ENCODE peak calls at places on chromosome 12, in four cellular contexts. E is A549, R is K562, J is GM12878. Z is an unnamed sample.

GRCh38 chr12:7638064-7638763 is 27.5 kb downstream of the APOBEC1 start:
- DNase-seq in E (no peak), R (no peak), J (no peak), Z (no peak)

GRCh38 chr12:113202300-113203075 is 17.0 kb downstream of the RITA1 start:
- DNase-seq in E (no peak), R (no peak), J (no peak), Z (peak)

GRCh38 chr12:132429122-132429931 is 60.6 kb upstream of the FBRSL1 start:
- DNase-seq in E (no peak), R (no peak), J (no peak), Z (peak)

GRCh38 chr12:121455766-121456420 is 56.0 kb downstream of the RNF34 start:
- DNase-seq in E (no peak), R (no peak), J (no peak), Z (no peak)

GRCh38 chr12:62861586-62861985 is 73.4 kb downstream of the PPM1H start:
- DNase-seq in E (no peak), R (no peak), J (no peak), Z (no peak)

GRCh38 chr12:19190292-19191031 is 60.9 kb downstream of the PLEKHA5 start:
- DNase-seq in E (no peak), R (no peak), J (no peak), Z (peak)

GRCh38 chr12:3200032-3200617 is 122.9 kb downstream of the TSPAN9 start:
- DNase-seq in E (peak), R (no peak), J (no peak), Z (no peak)

GRCh38 chr12:54603173-54603814 is 14.8 kb upstream of the PPP1R1A start:
- DNase-seq in E (peak), R (peak), J (peak), Z (peak)

GRCh38 chr12:3885179-3886094 is 12.2 kb upstream of the PARP11 start:
- DNase-seq in E (peak), R (peak), J (no peak), Z (peak)

GRCh38 chr12:93664573-93665138 is 12.5 kb upstream of the CRADD start:
- DNase-seq in E (no peak), R (no peak), J (no peak), Z (no peak)

GRCh38 chr12:13211859-13212664 is 15.5 kb downstream of the EMP1 start:
- DNase-seq in E (peak), R (peak), J (no peak), Z (peak)

GRCh38 chr12:64273527-64274403 is 51.7 kb upstream of the KICS2 start:
- DNase-seq in E (peak), R (peak), J (no peak), Z (peak)

GRCh38 chr12:111160350-111161142 is 208.3 kb downstream of the PHETA1 start:
- DNase-seq in E (no peak), R (no peak), J (no peak), Z (no peak)

GRCh38 chr12:59937148-59937547 is 341.3 kb downstream of the SLC16A7 start:
- DNase-seq in E (no peak), R (no peak), J (no peak), Z (no peak)

GRCh38 chr12:43847427-43847826 is 11.5 kb downstream of the TMEM117 start:
- DNase-seq in E (peak), R (no peak), J (no peak), Z (peak)

GRCh38 chr12:132289356-132290202 is 39.8 kb downstream of the GALNT9 start:
- DNase-seq in E (no peak), R (no peak), J (no peak), Z (no peak)

GRCh38 chr12:14775652-14776020 is 27.6 kb downstream of the WBP11 start:
- DNase-seq in E (no peak), R (no peak), J (no peak), Z (no peak)

GRCh38 chr12:100229036-100229635 is 28.5 kb downstream of the ACTR6 start:
- DNase-seq in E (peak), R (no peak), J (peak), Z (peak)

GRCh38 chr12:28023156-28023887 is 50.8 kb upstream of the PTHLH start:
- DNase-seq in E (peak), R (no peak), J (no peak), Z (peak)

GRCh38 chr12:54388214-54389138 is 3.9 kb upstream of the ZNF385A start:
- DNase-seq in E (no peak), R (peak), J (no peak), Z (no peak)

GRCh38 chr12:42705863-42706262 is 116.3 kb upstream of the PRICKLE1 start:
- DNase-seq in E (no peak), R (no peak), J (no peak), Z (no peak)

GRCh38 chr12:92608418-92609091 is 94.2 kb upstream of the PLEKHG7 start:
- DNase-seq in E (peak), R (no peak), J (peak), Z (peak)

GRCh38 chr12:34295366-34296142 is 273.3 kb downstream of the ALG10 start:
- DNase-seq in E (no peak), R (no peak), J (no peak), Z (no peak)

GRCh38 chr12:87141091-87141490 is 884.9 kb upstream of the MGAT4C start:
- DNase-seq in E (no peak), R (no peak), J (no peak), Z (no peak)

GRCh38 chr12:122834921-122835692 is at the start of gene HIP1R:
- DNase-seq in E (peak), R (peak), J (no peak), Z (peak)
- TF ChIP-seq POLR2A in E (peak), R (peak), J (peak), Z (peak)

GRCh38 chr12:91138337-91138905 is 27.1 kb upstream of the LUM start:
- DNase-seq in E (no peak), R (no peak), J (no peak), Z (no peak)

GRCh38 chr12:91139264-91139663 is 28.0 kb upstream of the LUM start:
- DNase-seq in E (no peak), R (no peak), J (no peak), Z (no peak)

GRCh38 chr12:91142184-91142583 is 30.9 kb upstream of the LUM start:
- DNase-seq in E (no peak), R (no peak), J (no peak), Z (no peak)

GRCh38 chr12:91140660-91141045 is 29.4 kb upstream of the LUM start:
- DNase-seq in E (no peak), R (no peak), J (no peak), Z (no peak)

DNA sequence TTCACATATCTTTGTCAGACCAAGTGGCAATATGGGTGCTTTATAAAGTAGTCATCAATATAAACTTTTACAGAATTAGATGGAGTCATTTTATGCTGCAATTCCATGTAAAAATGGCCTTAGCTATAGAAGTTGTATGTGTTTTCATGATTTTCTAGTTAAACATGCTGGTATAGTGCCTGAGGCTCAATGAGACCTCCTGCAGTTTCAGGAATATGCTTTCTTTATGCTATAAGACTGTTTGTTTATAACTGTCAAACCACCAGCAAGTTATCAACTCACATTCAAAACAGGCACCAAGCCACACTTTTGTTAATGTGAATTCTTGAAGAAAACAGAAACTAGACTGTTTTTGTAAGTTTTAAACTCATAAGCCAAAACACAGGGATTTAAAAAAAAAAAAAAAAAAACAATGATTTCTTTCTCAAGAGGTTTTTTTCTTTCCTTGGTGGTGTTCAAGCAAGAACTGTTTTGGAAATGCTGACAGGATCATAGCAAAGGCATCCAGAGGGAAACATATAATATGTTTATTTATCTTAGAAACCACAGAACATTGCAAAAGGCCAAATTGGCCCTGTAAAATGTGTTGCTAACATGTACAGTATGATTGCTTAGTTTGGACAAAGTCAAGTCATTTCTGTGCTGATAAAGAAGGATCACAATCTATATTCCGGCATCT is 28.8 kb upstream of the LUM start:
- DNase-seq in E (no peak), R (no peak), J (no peak), Z (no peak)
- TF ChIP-seq MYC in E (no peak), R (no peak), J (no peak), Z (no peak)

DNA sequence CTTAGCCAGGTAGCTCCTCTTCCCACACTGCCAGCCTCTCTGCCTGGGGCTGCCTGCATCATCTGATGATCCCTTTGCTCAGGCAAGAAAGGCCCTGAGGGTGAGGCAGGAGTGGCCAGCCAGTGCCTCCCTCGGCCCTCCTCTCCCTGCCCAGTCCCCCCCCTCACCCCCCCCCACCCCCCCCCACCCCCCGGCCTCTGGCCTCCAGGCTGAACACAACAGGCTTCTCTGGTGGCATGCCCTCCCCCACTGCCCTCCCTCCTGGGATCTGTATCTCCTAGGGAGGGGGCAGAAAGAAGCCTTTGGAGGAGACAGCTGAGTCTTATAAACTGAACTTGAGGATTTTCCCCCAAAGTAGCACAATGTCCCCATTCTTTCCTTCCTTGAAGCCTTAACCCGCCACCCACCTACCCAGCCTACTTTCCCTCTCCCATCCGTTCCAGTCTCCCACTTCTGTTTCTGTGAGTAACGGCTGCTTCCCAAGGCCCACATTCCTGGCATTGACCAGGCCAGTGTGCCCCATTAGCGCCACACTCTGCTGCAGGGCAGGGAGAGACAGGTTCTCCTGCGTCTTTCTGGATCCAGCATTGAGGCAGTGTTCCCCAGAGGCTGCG is 82.0 kb downstream of the B4GALNT3 start:
- DNase-seq in E (no peak), R (no peak), J (no peak), Z (no peak)
- H3K4me3 ChIP-seq in E (no peak), R (no peak), J (no peak), Z (no peak)

GRCh38 chr12:107091989-107092641 is 1.2 kb downstream of the CRY1 start:
- DNase-seq in E (peak), R (peak), J (peak), Z (peak)
- TF ChIP-seq POLR2A in E (no peak), R (no peak), J (no peak), Z (no peak)

DNA sequence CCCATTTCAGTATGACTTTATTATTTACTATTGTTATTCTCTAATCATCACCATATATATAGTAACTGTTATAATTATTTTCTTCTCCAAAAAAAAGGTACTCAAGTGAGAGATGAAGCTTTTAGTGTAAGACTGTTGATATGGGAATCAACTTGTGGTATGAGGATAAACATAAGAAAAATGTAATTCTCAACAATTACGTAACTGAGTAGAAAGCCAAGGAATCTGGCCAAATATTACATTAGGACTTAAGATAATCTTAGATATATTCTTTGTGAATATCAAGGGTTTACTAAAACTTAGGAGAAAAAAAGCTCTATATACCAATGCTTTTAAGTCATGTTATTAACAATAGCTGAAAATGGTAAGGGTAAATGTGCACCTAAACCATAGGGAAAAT is 13.3 kb downstream of the SENP1 start:
- DNase-seq in E (no peak), R (no peak), J (no peak), Z (no peak)
- TF ChIP-seq MYC in E (no peak), R (no peak), J (no peak), Z (no peak)

Z was measured in NB4.